ENCODE peak calls at places on chromosomes 16 and 17, in ten cellular contexts. C, Z, N, S, M, T, F, W, R and D are unnamed samples.

GRCh38 chr17:69558796-69559195 is 144.3 kb downstream of the MAP2K6 start:
- DNase-seq in R (no peak), C (no peak), N (no peak), W (no peak), T (no peak), F (no peak), Z (peak), M (no peak), S (no peak), D (no peak)

GRCh38 chr16:72837846-72838661 is 209.9 kb downstream of the ZFHX3 start:
- DNase-seq in M (no peak), Z (no peak), F (no peak), T (peak), W (no peak), R (no peak), C (no peak), N (no peak), S (no peak), D (no peak)

GRCh38 chr16:10362077-10362863 is 23.6 kb upstream of the ATF7IP2 start:
- DNase-seq in R (no peak), W (no peak), T (no peak), S (no peak), N (no peak), Z (no peak), F (no peak), M (no peak), C (no peak), D (peak)

GRCh38 chr16:77782694-77783093 is 5.7 kb upstream of the VAT1L start:
- DNase-seq in T (no peak), F (no peak), S (no peak), N (no peak), R (peak), W (no peak), M (no peak), C (no peak), Z (no peak), D (no peak)

GRCh38 chr17:41013181-41013580 is 4.3 kb upstream of the KRTAP3-1 start:
- DNase-seq in F (no peak), W (no peak), C (no peak), S (peak), N (no peak), M (no peak), Z (no peak), T (no peak), R (peak), D (no peak)

GRCh38 chr17:68709995-68710780 is 109.0 kb upstream of the FAM20A start:
- DNase-seq in M (no peak), Z (peak), R (peak), S (peak), N (no peak), T (no peak), F (no peak), W (no peak), C (no peak), D (no peak)

GRCh38 chr17:1639549-1639948 is 6.0 kb downstream of the SCARF1 start:
- DNase-seq in N (no peak), Z (no peak), R (no peak), S (no peak), W (no peak), F (no peak), M (no peak), C (no peak), T (peak), D (no peak)

GRCh38 chr17:79989106-79989835 is 46.4 kb downstream of the TBC1D16 start:
- DNase-seq in R (no peak), T (no peak), S (no peak), W (no peak), C (no peak), Z (no peak), F (no peak), M (peak), N (no peak), D (no peak)

GRCh38 chr17:33328129-33328528 is 35.0 kb upstream of the ASIC2 start:
- DNase-seq in T (peak), N (peak), Z (no peak), S (no peak), R (no peak), C (no peak), F (no peak), W (no peak), M (no peak), D (no peak)

GRCh38 chr17:39400547-39401411 is 647 bp downstream of the FBXL20 start:
- DNase-seq in R (peak), F (no peak), Z (no peak), S (peak), C (no peak), T (no peak), N (peak), W (peak), M (peak), D (no peak)

GRCh38 chr17:38604479-38605229 is 1.1 kb downstream of the SRCIN1 start:
- DNase-seq in C (peak), M (no peak), N (no peak), S (no peak), Z (no peak), F (peak), R (no peak), T (peak), W (no peak), D (peak)